ENCODE peak calls at places on chromosome 1, in ten cellular contexts. E is esophagus muscularis mucosa, Q is transverse colon, I is ovary, N is H1, L is suprapubic skin, T is tibial nerve, K is K562, V is sigmoid colon, H is A549. Y is an unnamed sample.

GRCh38 chr1:225655509-225656258 is 2.8 kb upstream of the ENAH start:
- DNase-seq in T (peak), K (no peak), H (peak), L (no peak), E (peak), I (peak), N (no peak), Q (peak), V (peak), Y (peak)

GRCh38 chr1:201578008-201578888 is 39.3 kb downstream of the NAV1 start:
- DNase-seq in I (no peak), H (no peak), T (no peak), Q (no peak), L (no peak), K (peak), V (no peak), N (no peak), E (no peak), Y (no peak)

GRCh38 chr1:104380003-104380402 is 630.3 kb downstream of the AMY1C start:
- DNase-seq in Q (no peak), N (no peak), K (no peak), L (no peak), E (no peak), T (no peak), V (no peak), I (no peak), H (no peak), Y (no peak)

GRCh38 chr1:61301824-61302652 is 219.7 kb downstream of the NFIA start:
- DNase-seq in H (peak), K (no peak), I (no peak), L (no peak), N (no peak), E (no peak), Q (no peak), V (no peak), T (no peak), Y (peak)

GRCh38 chr1:117499071-117499470 is 106.8 kb upstream of the TENT5C start:
- DNase-seq in L (no peak), K (no peak), H (no peak), N (no peak), I (no peak), E (no peak), T (no peak), Q (no peak), V (no peak), Y (no peak)

GRCh38 chr1:114181356-114181755 is 27.7 kb upstream of the SYT6 start:
- DNase-seq in E (no peak), K (no peak), N (no peak), T (no peak), L (no peak), I (no peak), Q (no peak), V (no peak), H (no peak), Y (no peak)

GRCh38 chr1:231317306-231318014 is 20.2 kb downstream of the EXOC8 start:
- DNase-seq in V (no peak), Q (no peak), I (no peak), N (no peak), K (no peak), E (peak), H (no peak), L (no peak), T (no peak), Y (no peak)

GRCh38 chr1:43958351-43959255 is 11.2 kb upstream of the DPH2 start:
- DNase-seq in L (no peak), Q (no peak), K (peak), E (no peak), T (no peak), H (no peak), V (no peak), I (no peak), N (no peak), Y (no peak)

GRCh38 chr1:81812712-81813111 is 12.0 kb downstream of the ADGRL2 start:
- DNase-seq in H (peak), T (no peak), E (no peak), V (no peak), L (no peak), N (no peak), I (no peak), K (no peak), Q (no peak), Y (no peak)

GRCh38 chr1:51346086-51346942 is 16.0 kb upstream of the TTC39A start:
- DNase-seq in N (no peak), Q (no peak), H (no peak), V (no peak), K (no peak), I (no peak), T (no peak), L (no peak), E (no peak), Y (no peak)

GRCh38 chr1:77218477-77219165 is 609 bp downstream of the PIGK start:
- DNase-seq in V (no peak), I (no peak), K (peak), Q (no peak), L (no peak), N (no peak), H (no peak), T (no peak), E (no peak), Y (no peak)

GRCh38 chr1:77219166-77219887 is at the start of gene PIGK:
- DNase-seq in H (peak), N (peak), E (peak), I (peak), L (peak), V (peak), K (peak), T (peak), Q (peak), Y (peak)

GRCh38 chr1:77220687-77221463 is 1.6 kb upstream of the PIGK start:
- DNase-seq in I (no peak), L (no peak), K (no peak), N (no peak), V (no peak), E (no peak), H (peak), T (no peak), Q (no peak), Y (no peak)

GRCh38 chr1:77227383-77227782 is 8.2 kb upstream of the PIGK start:
- DNase-seq in Q (no peak), I (no peak), H (no peak), L (no peak), K (no peak), E (no peak), N (no peak), V (no peak), T (no peak), Y (no peak)

DNA sequence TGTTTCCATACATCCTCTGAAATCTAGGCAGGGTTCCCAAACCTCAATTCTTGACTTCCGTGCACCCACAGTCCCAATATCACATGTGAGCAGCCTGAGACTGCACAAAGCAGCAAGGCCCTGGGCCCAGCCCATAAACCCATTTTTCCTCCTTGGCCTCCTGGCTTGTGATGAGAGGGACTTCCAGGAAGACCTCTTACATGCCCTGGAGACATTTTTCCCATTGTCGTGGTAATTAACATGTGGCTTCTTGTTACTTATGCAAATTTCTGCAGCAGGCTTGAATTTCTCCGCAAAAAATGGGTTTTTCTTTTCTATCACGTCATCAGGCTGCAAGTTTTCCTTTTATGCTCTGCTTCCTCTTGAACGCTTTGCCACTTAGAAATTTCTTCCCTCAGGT is 3.3 kb upstream of the PIGK start:
- DNase-seq in Q (no peak), V (no peak), K (no peak), T (no peak), H (no peak), E (no peak), I (no peak), L (no peak), N (no peak), Y (no peak)
- TF ChIP-seq EP300 in Q (no peak), V (no peak), K (no peak), T (no peak), H (no peak), E (no peak), I (no peak), L (no peak), N (no peak), Y (no peak)

DNA sequence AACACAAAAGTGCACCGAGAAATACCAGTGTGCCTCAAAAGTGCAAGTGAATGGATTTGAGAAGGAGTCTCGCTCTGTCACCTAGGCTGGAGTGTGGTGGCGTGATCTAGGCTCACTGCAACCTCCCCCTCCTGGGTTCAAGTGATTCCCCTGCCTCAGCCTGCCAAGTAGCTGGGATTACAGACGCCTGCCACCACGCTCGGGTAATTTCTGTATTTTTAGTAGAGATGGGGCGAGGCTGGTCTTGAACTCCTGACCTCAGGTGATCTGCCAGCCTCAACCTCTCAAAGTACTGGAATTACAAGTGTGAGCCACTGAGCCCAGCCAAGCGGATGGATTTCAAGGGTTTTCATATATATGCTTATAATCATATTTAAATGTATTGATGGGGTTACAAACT is 35.8 kb downstream of the PRRX1 start:
- DNase-seq in Q (no peak), K (no peak), H (no peak), T (no peak), L (no peak), N (no peak), E (no peak), V (no peak), I (no peak), Y (no peak)
- H3K27ac ChIP-seq in Q (no peak), K (no peak), H (no peak), T (peak), L (peak), N (no peak), E (peak), V (no peak), I (peak), Y (no peak)

GRCh38 chr1:208641881-208642280 is 397.7 kb upstream of the PLXNA2 start:
- DNase-seq in T (no peak), L (no peak), K (no peak), Q (no peak), N (no peak), H (no peak), I (no peak), V (no peak), E (peak), Y (no peak)

GRCh38 chr1:208646431-208646830 is 402.2 kb upstream of the PLXNA2 start:
- DNase-seq in K (no peak), L (no peak), Q (no peak), E (no peak), H (no peak), T (no peak), N (no peak), I (no peak), V (no peak), Y (no peak)
- TF ChIP-seq EP300 in K (no peak), L (no peak), Q (no peak), E (no peak), H (no peak), T (no peak), N (no peak), I (no peak), V (no peak), Y (no peak)

DNA sequence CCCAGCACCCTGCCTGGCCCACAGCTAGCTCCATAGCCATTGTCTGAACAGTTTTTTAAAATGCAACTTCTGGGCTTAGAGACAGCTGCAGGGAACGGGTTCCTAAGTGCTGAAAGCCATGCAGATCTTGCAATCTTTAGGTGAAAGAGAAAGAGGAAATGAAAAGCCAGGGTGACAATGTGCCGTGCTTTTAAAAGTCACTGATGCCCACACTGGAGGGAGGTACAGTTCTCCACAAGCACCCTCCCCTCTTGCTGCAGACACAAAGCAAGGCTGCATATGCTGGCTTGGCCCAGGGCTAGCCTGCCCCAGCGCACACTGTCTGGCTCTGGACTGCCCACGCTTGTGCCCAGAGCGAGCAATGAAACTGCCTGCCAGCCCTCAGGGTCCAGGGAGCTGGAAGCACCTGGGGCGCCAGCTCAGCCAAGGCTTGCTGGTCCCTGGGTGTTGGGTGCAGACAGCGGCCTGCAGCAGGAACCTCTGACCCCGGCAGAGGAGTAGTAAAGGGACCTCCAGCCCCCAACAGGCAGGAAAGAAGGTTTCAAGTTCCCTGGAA is 70.4 kb downstream of the AJAP1 start:
- DNase-seq in L (no peak), K (no peak), Q (no peak), V (no peak), E (no peak), H (no peak), N (no peak), T (no peak), I (no peak), Y (no peak)
- H3K27ac ChIP-seq in L (no peak), K (no peak), Q (no peak), V (no peak), E (no peak), H (no peak), N (no peak), T (no peak), I (no peak), Y (no peak)

GRCh38 chr1:198630863-198631262 is 8.0 kb upstream of the PTPRC start:
- DNase-seq in V (no peak), H (no peak), L (no peak), T (no peak), K (no peak), I (no peak), N (no peak), Q (no peak), E (no peak), Y (no peak)
- TF ChIP-seq EP300 in V (no peak), H (no peak), L (no peak), T (no peak), K (no peak), I (no peak), N (no peak), Q (no peak), E (no peak), Y (no peak)

GRCh38 chr1:149937779-149938178 is 1.1 kb upstream of the MTMR11 start:
- DNase-seq in T (no peak), L (no peak), E (no peak), N (no peak), V (no peak), Q (no peak), K (no peak), I (no peak), H (no peak), Y (no peak)
- H3K27ac ChIP-seq in T (peak), L (peak), E (peak), N (no peak), V (peak), Q (peak), K (no peak), I (no peak), H (peak), Y (peak)

GRCh38 chr1:100481320-100481719 is 56.6 kb upstream of the GPR88 start:
- DNase-seq in E (no peak), I (no peak), T (no peak), V (no peak), K (no peak), L (no peak), Q (no peak), H (no peak), N (no peak), Y (no peak)

GRCh38 chr1:100482167-100482566 is 55.8 kb upstream of the GPR88 start:
- DNase-seq in T (no peak), L (no peak), H (no peak), N (no peak), Q (no peak), I (no peak), V (no peak), E (no peak), K (no peak), Y (no peak)

GRCh38 chr1:100483230-100483629 is 54.7 kb upstream of the GPR88 start:
- DNase-seq in K (no peak), E (no peak), H (no peak), Q (no peak), V (no peak), T (no peak), L (no peak), N (no peak), I (no peak), Y (no peak)

GRCh38 chr1:100482748-100483147 is 55.2 kb upstream of the GPR88 start:
- DNase-seq in I (no peak), L (no peak), E (no peak), T (no peak), Q (no peak), V (no peak), N (no peak), H (no peak), K (no peak), Y (no peak)

DNA sequence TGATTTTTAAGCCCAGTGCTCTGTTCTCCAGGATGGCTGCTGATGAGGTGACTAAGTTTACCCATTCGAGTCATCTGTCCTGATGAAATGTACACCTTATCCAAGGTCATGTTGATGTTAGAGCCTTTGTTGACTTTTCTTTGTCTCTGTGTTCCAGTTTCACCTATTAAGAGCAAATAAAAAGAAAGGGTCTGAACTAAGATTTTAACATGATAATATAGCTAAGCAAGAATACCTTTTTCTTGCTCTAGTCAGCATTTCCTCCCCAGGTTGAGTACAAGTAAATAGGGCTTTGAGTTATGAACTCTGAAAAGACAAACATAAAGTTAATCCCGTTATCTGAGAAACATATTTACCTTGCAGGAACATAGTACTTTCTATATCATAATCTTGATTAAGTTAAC is 52.1 kb upstream of the GPR88 start:
- DNase-seq in T (no peak), E (no peak), L (no peak), H (no peak), Q (no peak), N (no peak), I (no peak), K (no peak), V (no peak), Y (no peak)
- TF ChIP-seq EP300 in T (no peak), E (no peak), L (no peak), H (no peak), Q (no peak), N (no peak), I (no peak), K (no peak), V (no peak), Y (no peak)